ENCODE peak calls at places on chromosomes 6 and 20, in nine cellular contexts. A, W, C, N, K, D, E, J and U are unnamed samples. For H3K4me1, the result is how much of the 10 kb centered on the place peaks cover.

GRCh38 chr6:73461537-73462350 is at the start of gene MTO1:
- DNase-seq in C (peak), E (peak), W (peak), D (peak), N (peak), K (peak), J (peak), A (peak), U (peak)

GRCh38 chr6:163323719-163324118 is 90.8 kb upstream of the QKI start:
- DNase-seq in A (no peak), J (no peak), K (no peak), W (no peak), C (no peak), D (no peak), E (no peak), N (no peak), U (no peak)

GRCh38 chr6:68638225-68638900 is 3.3 kb downstream of the ADGRB3 start:
- DNase-seq in E (peak), D (peak), J (peak), C (peak), K (peak), A (peak), W (peak), N (peak), U (peak)

GRCh38 chr20:4457566-4458543 is 263.9 kb upstream of the PRND start:
- DNase-seq in J (no peak), C (peak), A (no peak), E (no peak), D (no peak), W (peak), K (no peak), N (peak), U (no peak)

GRCh38 chr20:23515250-23515939 is 24.5 kb downstream of the CST8 start:
- DNase-seq in J (no peak), C (no peak), D (no peak), W (no peak), K (no peak), N (no peak), E (no peak), A (no peak), U (no peak)

GRCh38 chr6:52921743-52922142 is 12.2 kb upstream of the GSTA3 start:
- DNase-seq in A (no peak), K (no peak), D (no peak), J (no peak), E (no peak), W (no peak), N (no peak), C (no peak), U (no peak)

GRCh38 chr20:62022575-62023139 is 43.0 kb downstream of the TAF4 start:
- DNase-seq in J (no peak), N (no peak), W (no peak), K (no peak), E (no peak), C (no peak), A (no peak), D (no peak), U (no peak)

GRCh38 chr6:82906489-82906888 is 159.2 kb downstream of the UBE3D start:
- DNase-seq in D (no peak), C (no peak), J (peak), N (no peak), W (peak), A (peak), E (no peak), K (no peak), U (no peak)

GRCh38 chr20:53706511-53707031 is 112.9 kb upstream of the ZNF217 start:
- DNase-seq in N (no peak), E (no peak), D (no peak), J (peak), C (no peak), A (no peak), W (peak), K (peak), U (no peak)

GRCh38 chr6:11251553-11252358 is 19.3 kb upstream of the NEDD9 start:
- DNase-seq in E (no peak), W (no peak), J (peak), C (no peak), N (peak), K (no peak), A (peak), D (peak), U (no peak)

GRCh38 chr20:40860487-40860902 is 168.1 kb upstream of the TOP1 start:
- DNase-seq in K (no peak), E (no peak), C (no peak), A (no peak), D (no peak), J (peak), W (no peak), N (no peak), U (no peak)

GRCh38 chr6:138293996-138294395 is 75.7 kb upstream of the PBOV1 start:
- DNase-seq in N (no peak), J (peak), C (no peak), K (no peak), E (no peak), W (no peak), D (no peak), A (peak), U (no peak)

GRCh38 chr6:144285798-144286502 is 815 bp downstream of the UTRN start:
- DNase-seq in N (peak), K (no peak), J (peak), D (peak), W (peak), E (peak), C (peak), A (peak), U (peak)

GRCh38 chr6:26183237-26183580 is 96.0 kb downstream of the HFE start:
- DNase-seq in A (no peak), N (no peak), E (no peak), C (peak), K (no peak), W (no peak), D (no peak), J (no peak), U (no peak)

GRCh38 chr6:9583946-9584345 is 830.9 kb downstream of the TFAP2A start:
- DNase-seq in E (no peak), D (no peak), W (no peak), K (no peak), N (no peak), J (no peak), C (no peak), A (peak), U (no peak)

GRCh38 chr6:337782-338464 is 45.6 kb downstream of the DUSP22 start:
- DNase-seq in N (no peak), E (no peak), A (no peak), K (no peak), J (no peak), C (no peak), W (no peak), D (no peak), U (no peak)

GRCh38 chr20:19936801-19937583 is 80.2 kb upstream of the NAA20 start:
- DNase-seq in D (no peak), K (no peak), E (no peak), C (no peak), N (peak), A (peak), J (no peak), W (no peak), U (peak)

GRCh38 chr6:46491789-46492547 is 719 bp upstream of the RCAN2 start:
- DNase-seq in A (peak), E (peak), K (peak), J (peak), D (peak), W (peak), C (peak), N (peak), U (peak)

GRCh38 chr6:163748036-163748435 is 333.5 kb downstream of the QKI start:
- DNase-seq in N (no peak), A (no peak), W (no peak), E (no peak), K (no peak), D (no peak), C (peak), J (no peak), U (no peak)

GRCh38 chr6:34143884-34144580 is 1.9 kb downstream of the GRM4 start:
- DNase-seq in J (peak), C (peak), N (no peak), E (peak), A (peak), W (peak), K (peak), D (no peak), U (no peak)

GRCh38 chr20:21529863-21530262 is 16.0 kb upstream of the NKX2-2 start:
- DNase-seq in J (no peak), N (no peak), A (no peak), K (peak), D (no peak), E (no peak), C (no peak), W (peak), U (no peak)

GRCh38 chr6:125215252-125215819 is 61.8 kb downstream of the TPD52L1 start:
- DNase-seq in K (no peak), D (no peak), W (no peak), E (no peak), J (no peak), A (no peak), N (no peak), C (no peak), U (no peak)

GRCh38 chr6:40276176-40276575 is 311.0 kb downstream of the LRFN2 start:
- DNase-seq in N (no peak), C (no peak), E (peak), D (peak), W (no peak), J (no peak), K (no peak), A (no peak), U (no peak)

GRCh38 chr6:34110610-34111009 is 35.3 kb downstream of the GRM4 start:
- DNase-seq in J (no peak), D (no peak), A (no peak), N (no peak), E (peak), K (no peak), C (no peak), W (no peak), U (no peak)

GRCh38 chr6:26534681-26535465 is 3.3 kb upstream of the HMGN4 start:
- DNase-seq in E (no peak), W (peak), C (no peak), N (no peak), D (no peak), J (no peak), A (no peak), K (peak), U (no peak)

GRCh38 chr6:116369540-116370327 is 1.0 kb upstream of the DSE start:
- DNase-seq in J (no peak), C (no peak), A (no peak), K (peak), D (no peak), W (no peak), N (no peak), E (no peak), U (no peak)

GRCh38 chr20:44404204-44405181 is 49.0 kb downstream of the HNF4A start:
- DNase-seq in W (no peak), E (no peak), D (no peak), J (peak), N (no peak), A (no peak), K (no peak), C (no peak), U (no peak)

GRCh38 chr6:121161881-121162280 is 172.4 kb downstream of the TBC1D32 start:
- DNase-seq in E (no peak), K (no peak), D (no peak), N (no peak), A (no peak), C (no peak), W (no peak), J (no peak), U (no peak)

GRCh38 chr20:52010541-52010940 is 181.0 kb downstream of the ZFP64 start:
- DNase-seq in K (no peak), N (no peak), W (peak), E (no peak), J (no peak), A (no peak), C (peak), D (no peak), U (no peak)

GRCh38 chr6:121600389-121601233 is 165.2 kb downstream of the GJA1 start:
- DNase-seq in W (no peak), E (no peak), C (no peak), D (no peak), N (no peak), A (no peak), J (no peak), K (no peak), U (no peak)

GRCh38 chr6:169239181-169239580 is 14.5 kb downstream of the THBS2 start:
- DNase-seq in J (no peak), K (no peak), N (no peak), D (no peak), A (no peak), E (no peak), C (no peak), W (no peak), U (no peak)

GRCh38 chr6:26065952-26066380 is 21.3 kb upstream of the HFE start:
- DNase-seq in C (peak), J (peak), E (peak), D (peak), W (peak), A (peak), N (no peak), K (peak), U (peak)

GRCh38 chr20:22796465-22797077 is 212.2 kb upstream of the FOXA2 start:
- DNase-seq in C (no peak), J (peak), D (no peak), K (no peak), A (no peak), W (no peak), N (no peak), E (no peak), U (no peak)

GRCh38 chr6:15276036-15276435 is 30.2 kb downstream of the JARID2 start:
- DNase-seq in A (no peak), D (no peak), E (peak), N (no peak), J (no peak), W (no peak), C (no peak), K (no peak), U (no peak)

GRCh38 chr20:19922716-19923115 is 94.4 kb upstream of the NAA20 start:
- DNase-seq in K (no peak), W (no peak), N (no peak), J (no peak), E (no peak), A (no peak), C (no peak), D (no peak), U (no peak)

GRCh38 chr6:31935829-31936228 is 8.3 kb downstream of the C2 start:
- DNase-seq in J (no peak), A (no peak), N (no peak), K (no peak), E (no peak), C (no peak), W (no peak), D (no peak), U (no peak)

GRCh38 chr6:31945507-31946369 is at the start of gene CFB:
- DNase-seq in E (no peak), K (no peak), C (peak), A (peak), W (peak), D (peak), J (peak), N (peak), U (peak)

GRCh38 chr6:31943742-31944141 is 2.2 kb upstream of the CFB start:
- DNase-seq in J (no peak), N (no peak), E (no peak), K (no peak), D (no peak), A (no peak), W (no peak), C (no peak), U (no peak)

GRCh38 chr6:31945154-31945506 is 765 bp upstream of the CFB start:
- DNase-seq in N (no peak), K (no peak), J (no peak), E (no peak), D (no peak), W (no peak), C (no peak), A (no peak), U (no peak)

GRCh38 chr6:31940256-31940664 is 5.6 kb upstream of the CFB start:
- DNase-seq in C (no peak), J (peak), E (no peak), A (no peak), K (no peak), D (no peak), W (no peak), N (no peak), U (no peak)
- TF ChIP-seq CTCF in C (peak), J (no peak), E (no peak), A (no peak), K (no peak), D (no peak), W (no peak), N (no peak), U (no peak)

GRCh38 chr6:37735722-37736121 is 38.0 kb upstream of the MDGA1 start:
- DNase-seq in W (no peak), A (no peak), J (no peak), N (no peak), K (no peak), E (no peak), C (no peak), D (no peak), U (no peak)
- H3K4me1 ChIP-seq in W (under half), A (under half), J (under half), N (under half), K (under half), E (under half), C (under half), D (under half), U (under half)

GRCh38 chr20:60137657-60138245 is 179.5 kb downstream of the CDH26 start:
- DNase-seq in C (peak), A (no peak), E (no peak), J (no peak), W (peak), K (peak), N (no peak), D (no peak), U (peak)
- TF ChIP-seq CTCF in C (peak), A (no peak), E (peak), J (peak), W (peak), K (peak), N (peak), D (no peak), U (no peak)

DNA sequence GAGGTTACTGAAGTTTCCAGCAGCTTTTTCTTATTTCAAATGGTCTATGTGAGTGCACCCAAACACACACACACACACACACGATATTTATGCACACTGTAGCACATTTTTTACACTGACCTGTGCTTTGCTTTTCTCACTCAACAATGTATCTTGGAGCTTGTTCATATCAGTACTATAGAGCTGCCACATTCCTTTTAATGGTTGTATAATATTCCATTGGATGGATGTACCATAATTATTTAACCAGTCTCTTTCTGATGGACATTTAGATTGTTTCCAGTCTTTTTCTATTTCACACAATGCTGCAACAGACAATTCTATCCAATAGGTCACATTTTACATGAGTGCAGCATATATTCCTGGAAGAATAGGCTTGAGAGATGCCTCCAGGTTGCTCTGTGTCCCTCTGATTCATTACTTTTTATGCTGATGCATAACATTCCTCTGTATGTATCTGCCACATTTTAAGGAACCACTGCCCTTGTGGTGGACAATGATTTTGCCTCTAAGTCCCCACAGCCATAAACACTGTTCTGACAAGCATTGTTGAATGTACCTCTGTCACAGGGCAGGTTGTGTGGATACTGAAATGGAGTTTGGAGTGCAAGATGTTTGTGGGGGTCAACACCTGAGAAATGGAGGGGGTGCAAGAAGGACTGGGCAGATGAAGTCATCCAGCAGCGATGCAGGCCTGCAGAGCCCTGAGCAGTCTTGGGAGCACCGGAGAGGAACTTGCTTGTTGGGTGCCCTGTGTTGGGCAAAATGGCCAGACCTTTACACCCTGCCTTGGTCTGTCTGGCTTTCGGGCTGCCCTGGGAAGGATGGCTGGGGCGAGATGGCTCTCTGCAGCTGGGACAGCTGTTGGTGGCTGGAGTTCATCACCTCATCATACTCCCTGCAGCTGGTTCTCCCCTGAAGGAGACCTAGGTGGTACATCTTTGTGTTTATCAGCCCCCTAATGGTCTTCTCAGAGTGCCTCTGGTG is 13.6 kb downstream of the CEBPB start:
- DNase-seq in J (no peak), N (no peak), K (no peak), A (no peak), W (no peak), C (no peak), D (no peak), E (no peak), U (no peak)
- H3K4me1 ChIP-seq in J (under half), N (under half), K (under half), A (under half), W (under half), C (under half), D (under half), E (under half), U (under half)

DNA sequence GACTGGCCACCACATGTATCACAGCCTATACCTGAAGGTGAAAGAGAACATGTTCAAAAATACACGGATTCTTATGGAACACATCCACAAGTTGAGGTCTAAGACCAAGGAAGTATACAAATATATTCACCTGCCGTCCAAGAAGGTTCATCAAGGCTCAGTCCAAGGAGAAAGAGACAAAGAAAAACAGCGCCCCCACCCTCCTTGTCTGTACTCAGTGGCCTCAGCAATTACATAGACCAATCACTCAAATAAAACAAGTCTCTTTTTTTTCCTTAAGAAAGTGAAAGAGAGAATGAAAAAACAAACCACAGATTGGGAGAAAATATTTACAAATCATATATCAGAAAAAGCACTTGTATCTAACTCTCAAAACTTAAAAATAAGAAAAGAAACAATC is 19.5 kb downstream of the CPXM1 start:
- DNase-seq in D (no peak), J (no peak), A (no peak), E (no peak), N (no peak), K (no peak), C (no peak), W (peak), U (no peak)
- TF ChIP-seq CTCF in D (no peak), J (no peak), A (no peak), E (no peak), N (no peak), K (peak), C (peak), W (peak), U (no peak)